ENCODE peak calls at places on chromosomes 4 and X, in ten cellular contexts. G is aorta; K is T-cell; I is ureter; H is cardiac muscle cell; Q is foreskin fibroblast; E is stimulated activated CD4-positive, alpha-beta T cell treated with anti-CD3 and anti-CD28 coated beads, Interleukin-2, amount 100 ng/mL, for 48 hours; Z is AG09319; C is GM03348; U is upper lobe of right lung. R is an unnamed sample.

GRCh38 chrX:6053126-6053625 is 175.5 kb downstream of the NLGN4X start:
- DNase-seq in G (no peak), K (no peak), I (no peak), H (no peak), Q (no peak), E (no peak), Z (no peak), C (no peak), U (no peak), R (no peak)

GRCh38 chr4:152044341-152044740 is 283.5 kb upstream of the GATB start:
- DNase-seq in G (no peak), K (no peak), I (no peak), H (no peak), Q (no peak), E (no peak), Z (no peak), C (no peak), U (no peak), R (no peak)

GRCh38 chr4:41012308-41012707 is 202.0 kb downstream of the APBB2 start:
- DNase-seq in G (no peak), K (no peak), I (no peak), H (peak), Q (peak), E (no peak), Z (no peak), C (peak), U (no peak), R (no peak)

GRCh38 chr4:2305766-2306501 is 44.0 kb upstream of the MXD4 start:
- DNase-seq in G (peak), K (no peak), I (no peak), H (no peak), Q (no peak), E (no peak), Z (no peak), C (peak), U (no peak), R (peak)

GRCh38 chr4:152983774-152984411 is 47.8 kb downstream of the FHDC1 start:
- DNase-seq in G (no peak), K (no peak), I (no peak), H (peak), Q (no peak), E (no peak), Z (no peak), C (peak), U (no peak), R (no peak)

GRCh38 chrX:107025538-107025937 is 25.5 kb upstream of the MORC4 start:
- DNase-seq in G (no peak), K (no peak), I (no peak), H (peak), Q (peak), E (no peak), Z (no peak), C (peak), U (no peak), R (no peak)

GRCh38 chr4:160224049-160224448 is 1121.2 kb downstream of the RAPGEF2 start:
- DNase-seq in G (no peak), K (no peak), I (no peak), H (no peak), Q (no peak), E (no peak), Z (no peak), C (no peak), U (no peak), R (no peak)

GRCh38 chr4:90780193-90780592 is 653.0 kb downstream of the CCSER1 start:
- DNase-seq in G (no peak), K (no peak), I (no peak), H (no peak), Q (no peak), E (no peak), Z (no peak), C (no peak), U (no peak), R (no peak)

GRCh38 chrX:83501540-83501939 is 6.5 kb upstream of the POU3F4 start:
- DNase-seq in G (no peak), K (no peak), I (no peak), H (no peak), Q (no peak), E (no peak), Z (no peak), C (no peak), U (no peak), R (no peak)

GRCh38 chr4:31518796-31519250 is 798.7 kb downstream of the PCDH7 start:
- DNase-seq in G (no peak), K (no peak), I (no peak), H (no peak), Q (no peak), E (no peak), Z (peak), C (peak), U (no peak), R (no peak)

GRCh38 chr4:169272265-169272886 is 1.6 kb upstream of the SH3RF1 start:
- DNase-seq in G (no peak), K (no peak), I (no peak), H (peak), Q (peak), E (no peak), Z (peak), C (peak), U (no peak), R (no peak)

GRCh38 chr4:28772796-28773195 is 1912.2 kb downstream of the STIM2 start:
- DNase-seq in G (no peak), K (no peak), I (no peak), H (no peak), Q (no peak), E (no peak), Z (no peak), C (no peak), U (no peak), R (no peak)

GRCh38 chr4:41784191-41784979 is 35.9 kb upstream of the PHOX2B start:
- DNase-seq in G (no peak), K (no peak), I (no peak), H (no peak), Q (no peak), E (no peak), Z (no peak), C (no peak), U (no peak), R (no peak)

GRCh38 chr4:150033937-150034336 is 44.3 kb upstream of the DCLK2 start:
- DNase-seq in G (peak), K (no peak), I (no peak), H (peak), Q (no peak), E (no peak), Z (no peak), C (no peak), U (no peak), R (no peak)

GRCh38 chr4:87427518-87427868 is 5.1 kb downstream of the NUDT9 start:
- DNase-seq in G (no peak), K (no peak), I (no peak), H (no peak), Q (no peak), E (no peak), Z (no peak), C (no peak), U (no peak), R (no peak)

GRCh38 chr4:78645853-78646757 is 94.5 kb downstream of the ANXA3 start:
- DNase-seq in G (peak), K (no peak), I (peak), H (peak), Q (peak), E (no peak), Z (peak), C (peak), U (no peak), R (no peak)

GRCh38 chr4:44629280-44629866 is 22.1 kb downstream of the YIPF7 start:
- DNase-seq in G (no peak), K (peak), I (no peak), H (peak), Q (peak), E (peak), Z (peak), C (peak), U (no peak), R (peak)

GRCh38 chr4:111399523-111400135 is 745.6 kb upstream of the FAM241A start:
- DNase-seq in G (no peak), K (no peak), I (no peak), H (no peak), Q (no peak), E (no peak), Z (no peak), C (no peak), U (no peak), R (no peak)

GRCh38 chr4:158176108-158176507 is 3.3 kb upstream of the GASK1B start:
- DNase-seq in G (no peak), K (no peak), I (peak), H (no peak), Q (peak), E (no peak), Z (no peak), C (peak), U (peak), R (no peak)

GRCh38 chr4:48300004-48300403 is 30.4 kb upstream of the TEC start:
- DNase-seq in G (no peak), K (no peak), I (no peak), H (no peak), Q (no peak), E (no peak), Z (no peak), C (no peak), U (no peak), R (no peak)

GRCh38 chrX:152614786-152615185 is 22.9 kb upstream of the GABRQ start:
- DNase-seq in G (no peak), K (no peak), I (no peak), H (no peak), Q (no peak), E (no peak), Z (no peak), C (no peak), U (no peak), R (no peak)

GRCh38 chr4:140130677-140131076 is 23.3 kb downstream of the MAML3 start:
- DNase-seq in G (no peak), K (no peak), I (peak), H (no peak), Q (no peak), E (no peak), Z (no peak), C (peak), U (no peak), R (no peak)

GRCh38 chr4:55008166-55009056 is 117.0 kb downstream of the KDR start:
- DNase-seq in G (no peak), K (no peak), I (no peak), H (peak), Q (no peak), E (peak), Z (no peak), C (peak), U (peak), R (no peak)

GRCh38 chr4:105715692-105716278 is 7.2 kb downstream of the GSTCD start:
- DNase-seq in G (no peak), K (no peak), I (no peak), H (peak), Q (no peak), E (no peak), Z (no peak), C (peak), U (no peak), R (no peak)

GRCh38 chr4:77917601-77918000 is 55.0 kb downstream of the MRPL1 start:
- DNase-seq in G (no peak), K (no peak), I (no peak), H (no peak), Q (no peak), E (no peak), Z (no peak), C (no peak), U (no peak), R (no peak)

GRCh38 chr4:101039367-101039766 is 308.0 kb downstream of the PPP3CA start:
- DNase-seq in G (no peak), K (peak), I (no peak), H (no peak), Q (no peak), E (peak), Z (no peak), C (no peak), U (no peak), R (no peak)

GRCh38 chrX:13764765-13765164 is 30.2 kb downstream of the OFD1 start:
- DNase-seq in G (no peak), K (no peak), I (no peak), H (peak), Q (no peak), E (no peak), Z (no peak), C (no peak), U (no peak), R (no peak)

R was measured in activated T-helper 2 cell treated with anti-CD3 and anti-CD28 coated beads, Interferon-gamma antibody, Interleukin-2, Interleukin-4, amounts not matched to agents 10 μg/mL and 5 μg/mL and 100 μg/mL, durations not matched to agents 14 hours and 24 hours and 36 hours.